ENCODE peak calls at places on chromosomes 7 and 10, in five cellular contexts. Y, G, X, P and Q are unnamed samples.

GRCh38 chr10:48551796-48552591 is 52.9 kb downstream of the ARHGAP22 start:
- DNase-seq in P (no peak), Y (peak), X (no peak), G (peak), Q (peak)

GRCh38 chr10:30784896-30785605 is 155.5 kb upstream of the LYZL2 start:
- DNase-seq in G (peak), P (no peak), X (peak), Y (no peak), Q (peak)

GRCh38 chr10:77726732-77727131 is 89.1 kb upstream of the KCNMA1 start:
- DNase-seq in P (no peak), G (no peak), Y (no peak), X (no peak), Q (no peak)

GRCh38 chr10:79246209-79246581 is 101.1 kb upstream of the PPIF start:
- DNase-seq in G (peak), X (peak), P (no peak), Y (no peak), Q (no peak)

GRCh38 chr10:112151640-112152039 is 31.9 kb downstream of the GPAM start:
- DNase-seq in X (no peak), G (no peak), Y (no peak), P (no peak), Q (no peak)

GRCh38 chr10:119303886-119304285 is 96.5 kb downstream of the GRK5 start:
- DNase-seq in P (no peak), Y (no peak), G (no peak), X (peak), Q (no peak)

GRCh38 chr7:131224996-131225395 is 102.7 kb upstream of the MKLN1 start:
- DNase-seq in G (no peak), Y (no peak), P (no peak), X (no peak), Q (no peak)

GRCh38 chr7:7408001-7408770 is 127.5 kb downstream of the COL28A1 start:
- DNase-seq in P (no peak), Y (no peak), G (no peak), X (peak), Q (no peak)

GRCh38 chr7:94374231-94374630 is 20.5 kb upstream of the COL1A2 start:
- DNase-seq in X (peak), P (no peak), Y (no peak), G (no peak), Q (no peak)

GRCh38 chr7:28405662-28406061 is 6.7 kb upstream of the CREB5 start:
- DNase-seq in P (peak), X (no peak), Y (no peak), G (no peak), Q (no peak)

GRCh38 chr10:79149662-79150443 is 81.1 kb downstream of the ZMIZ1 start:
- DNase-seq in Y (no peak), P (no peak), G (peak), X (peak), Q (peak)

GRCh38 chr7:121960678-121961461 is 87.9 kb downstream of the PTPRZ1 start:
- DNase-seq in Y (no peak), P (no peak), X (no peak), G (no peak), Q (no peak)

GRCh38 chr10:17201165-17202013 is at the start of gene TRDMT1:
- DNase-seq in P (no peak), Y (peak), G (peak), X (peak), Q (peak)

GRCh38 chr7:92133737-92134270 is 473 bp downstream of the CYP51A1 start:
- DNase-seq in P (no peak), Y (peak), G (peak), X (peak), Q (peak)

GRCh38 chr10:30425336-30426075 is 8.5 kb upstream of the MAP3K8 start:
- DNase-seq in G (no peak), P (no peak), X (no peak), Y (no peak), Q (no peak)

GRCh38 chr7:157150825-157151412 is 12.2 kb downstream of the UBE3C start:
- DNase-seq in G (no peak), X (no peak), P (no peak), Y (no peak), Q (peak)

GRCh38 chr7:27210441-27211083 is 10.7 kb upstream of the HOXA13 start:
- DNase-seq in P (no peak), Y (no peak), G (peak), X (no peak), Q (peak)

GRCh38 chr10:27547047-27547446 is 42.9 kb downstream of the RAB18 start:
- DNase-seq in Y (no peak), X (no peak), G (no peak), P (no peak), Q (no peak)
- H3K4me3 ChIP-seq in Y (no peak), X (no peak), G (no peak), P (no peak), Q (no peak)

DNA sequence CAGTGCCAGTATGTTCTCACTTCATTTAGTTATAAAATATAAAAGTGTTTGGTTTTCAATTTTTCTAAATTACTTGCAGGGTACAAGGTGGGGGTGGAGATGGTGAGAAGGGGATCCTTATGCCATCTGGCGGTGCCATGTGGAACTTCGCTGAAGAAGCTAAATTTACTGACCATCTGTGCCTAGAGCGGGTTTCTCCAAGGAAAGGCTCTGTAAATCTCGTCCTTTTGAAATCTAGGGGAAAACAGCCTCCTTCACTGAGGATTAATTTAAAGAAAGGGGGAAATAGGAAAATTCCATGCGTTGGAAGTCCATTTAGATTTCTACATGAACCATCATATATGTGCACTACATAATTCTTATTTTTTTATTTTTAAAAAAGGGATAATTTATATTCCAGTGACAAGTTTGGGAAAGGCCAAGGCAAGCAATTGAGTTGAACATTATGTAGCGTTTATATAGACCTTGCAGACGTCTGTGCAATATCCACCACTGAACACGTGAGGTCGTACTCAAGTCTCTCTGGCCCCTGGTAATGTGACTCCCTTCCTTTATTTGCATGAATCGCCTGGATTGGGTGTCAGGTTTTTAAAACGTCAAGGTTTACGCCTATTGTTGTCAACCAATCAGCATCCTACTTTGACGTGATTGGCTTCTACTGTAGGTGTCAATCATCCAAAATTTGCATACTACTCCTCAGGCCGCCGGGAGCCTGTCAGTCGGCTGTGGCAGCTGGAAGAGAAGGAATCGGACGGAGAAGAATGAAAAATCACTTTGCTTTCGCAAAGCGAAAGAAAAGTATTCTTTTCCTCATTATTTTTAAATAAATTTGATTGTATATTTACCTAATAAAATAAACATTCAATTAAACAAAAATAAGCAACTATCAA is 297.1 kb upstream of the NFE2L3 start:
- DNase-seq in P (peak), Y (peak), G (peak), X (no peak), Q (peak)
- H3K4me3 ChIP-seq in P (peak), Y (no peak), G (no peak), X (no peak), Q (peak)

GRCh38 chr10:22629126-22629525 is 85.3 kb downstream of the PIP4K2A start:
- DNase-seq in Y (no peak), X (no peak), P (no peak), G (no peak), Q (no peak)

GRCh38 chr10:22629843-22630228 is 84.5 kb downstream of the PIP4K2A start:
- DNase-seq in Y (no peak), P (no peak), G (peak), X (no peak), Q (no peak)

GRCh38 chr10:22630229-22631174 is 83.9 kb downstream of the PIP4K2A start:
- DNase-seq in X (no peak), Y (peak), G (peak), P (peak), Q (peak)

GRCh38 chr10:22626784-22627183 is 87.6 kb downstream of the PIP4K2A start:
- DNase-seq in X (no peak), G (no peak), P (no peak), Y (no peak), Q (no peak)

GRCh38 chr10:22628309-22628708 is 86.1 kb downstream of the PIP4K2A start:
- DNase-seq in G (no peak), Y (no peak), X (no peak), P (no peak), Q (no peak)
- H3K4me3 ChIP-seq in G (no peak), Y (no peak), X (no peak), P (no peak), Q (no peak)

GRCh38 chr7:33904680-33905388 is 505 bp upstream of the BMPER start:
- DNase-seq in X (peak), Y (no peak), P (no peak), G (peak), Q (no peak)
- H3K4me3 ChIP-seq in X (peak), Y (peak), P (peak), G (no peak), Q (no peak)

DNA sequence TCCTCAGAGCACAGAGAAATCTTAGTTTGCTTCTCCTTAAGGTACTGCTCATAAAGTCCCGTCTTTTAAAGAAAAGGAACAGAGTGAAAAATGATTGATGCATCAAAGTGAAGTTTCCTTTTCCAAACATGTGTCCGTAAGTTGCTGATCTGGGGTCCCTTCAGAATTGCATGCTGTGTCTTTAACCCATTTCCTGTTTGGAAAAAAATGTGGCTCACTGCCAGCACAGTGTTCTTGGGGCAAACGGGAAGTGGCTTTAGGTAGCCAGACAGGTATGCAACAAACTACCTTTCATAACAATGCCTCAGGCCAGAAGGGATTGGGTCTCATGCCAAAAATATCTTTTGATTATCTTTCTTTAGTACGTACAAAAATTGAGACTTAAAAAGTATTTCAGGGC is 50.9 kb downstream of the TFAM start:
- DNase-seq in X (no peak), G (no peak), Y (no peak), P (peak), Q (peak)
- H3K4me3 ChIP-seq in X (no peak), G (no peak), Y (no peak), P (no peak), Q (no peak)

GRCh38 chr7:50142421-50143113 is 49.5 kb upstream of the ZPBP start:
- DNase-seq in Y (peak), X (no peak), G (peak), P (no peak), Q (peak)

GRCh38 chr7:50140688-50141087 is 47.6 kb upstream of the ZPBP start:
- DNase-seq in Y (no peak), X (no peak), G (no peak), P (no peak), Q (no peak)

GRCh38 chr7:50141854-50142253 is 48.8 kb upstream of the ZPBP start:
- DNase-seq in X (no peak), Y (no peak), G (no peak), P (no peak), Q (no peak)

GRCh38 chr7:50145801-50146338 is 52.8 kb upstream of the ZPBP start:
- DNase-seq in X (no peak), Y (no peak), P (no peak), G (peak), Q (no peak)

DNA sequence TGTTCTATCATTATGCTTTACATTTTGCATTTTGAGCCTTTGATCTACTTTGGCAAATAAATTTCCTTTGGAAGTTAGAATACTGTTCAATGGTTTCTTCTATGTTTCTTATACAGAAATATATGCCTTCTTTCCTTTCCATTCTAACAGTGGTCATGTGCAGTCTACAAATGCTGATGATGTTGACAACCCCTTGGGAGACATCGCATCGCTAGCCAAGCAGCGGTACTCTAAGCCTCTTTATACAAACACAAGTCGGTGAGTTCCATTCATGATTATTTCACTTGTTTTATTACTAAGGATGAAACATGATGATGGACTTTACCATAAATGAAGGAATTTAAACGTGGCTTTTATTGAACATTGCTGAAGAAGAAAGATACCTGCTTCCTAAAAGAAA is 48.1 kb upstream of the ZPBP start:
- DNase-seq in G (no peak), X (no peak), P (no peak), Y (no peak), Q (no peak)
- H3K4me3 ChIP-seq in G (no peak), X (no peak), P (no peak), Y (no peak), Q (no peak)

DNA sequence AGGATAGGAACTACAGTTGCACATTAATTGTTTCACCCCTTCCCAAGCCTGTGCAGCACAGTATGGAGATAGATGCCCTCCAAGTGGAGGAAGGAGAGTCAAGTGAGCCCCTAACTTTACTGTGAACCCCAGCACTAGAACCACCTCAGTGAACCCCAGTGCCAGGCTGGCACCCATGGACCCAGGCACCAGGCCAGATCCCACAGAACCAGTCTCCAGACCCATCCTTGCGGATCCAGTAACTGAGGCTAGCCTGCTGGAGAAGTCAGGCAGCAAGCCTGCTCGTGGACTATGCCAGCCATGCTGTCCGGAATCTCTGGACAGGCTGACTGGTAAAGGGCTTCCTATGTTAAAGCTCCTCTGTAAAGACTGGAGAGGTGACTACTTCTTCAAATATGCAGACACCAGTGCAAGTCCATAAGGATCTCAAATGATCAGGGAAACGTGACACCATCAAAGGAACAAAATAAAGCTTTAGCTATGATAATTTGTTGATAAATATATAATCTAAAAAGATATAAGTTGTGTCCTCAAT is 27.7 kb downstream of the SHOC2 start:
- DNase-seq in G (no peak), P (no peak), X (no peak), Y (no peak), Q (no peak)
- H3K4me3 ChIP-seq in G (no peak), P (no peak), X (no peak), Y (no peak), Q (no peak)

GRCh38 chr10:99843310-99843709 is 60.9 kb downstream of the ABCC2 start:
- DNase-seq in G (no peak), Y (no peak), P (no peak), X (no peak), Q (no peak)

GRCh38 chr10:99844433-99844955 is 62.1 kb downstream of the ABCC2 start:
- DNase-seq in Y (no peak), X (no peak), P (no peak), G (no peak), Q (no peak)

GRCh38 chr10:99849057-99849456 is 66.6 kb downstream of the ABCC2 start:
- DNase-seq in P (no peak), X (no peak), Y (no peak), G (no peak), Q (no peak)

GRCh38 chr10:99849525-99849924 is 67.1 kb downstream of the ABCC2 start:
- DNase-seq in P (no peak), X (no peak), Y (no peak), G (no peak), Q (no peak)

DNA sequence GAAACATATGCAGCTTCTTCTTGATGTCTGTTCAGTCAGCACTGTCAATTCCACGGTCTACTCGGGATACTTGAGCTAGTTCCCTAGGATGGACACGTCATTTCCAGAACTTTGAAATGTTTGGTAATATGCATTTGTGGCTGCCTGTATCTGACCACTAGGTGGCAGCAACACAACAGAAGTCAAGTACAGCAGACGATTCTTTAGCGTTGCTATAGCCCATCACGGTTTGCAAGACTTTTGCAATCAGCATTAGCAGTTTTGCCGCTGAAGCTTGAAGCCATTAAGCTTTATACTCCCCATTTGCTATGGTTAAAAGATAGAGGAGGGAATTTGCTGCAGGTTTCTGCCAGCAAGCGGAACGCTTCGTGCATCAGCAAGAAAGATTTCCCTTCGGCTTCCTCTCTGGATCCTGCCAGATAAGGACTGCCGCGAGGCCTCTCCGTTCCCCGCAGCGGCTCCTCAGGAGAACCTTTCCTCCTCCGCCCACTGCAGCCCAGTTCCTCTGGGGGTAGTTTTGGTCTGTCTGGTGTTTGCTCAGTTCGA is 63.5 kb downstream of the ABCC2 start:
- DNase-seq in G (peak), P (peak), X (peak), Y (peak), Q (peak)
- H3K4me3 ChIP-seq in G (no peak), P (no peak), X (peak), Y (no peak), Q (no peak)

DNA sequence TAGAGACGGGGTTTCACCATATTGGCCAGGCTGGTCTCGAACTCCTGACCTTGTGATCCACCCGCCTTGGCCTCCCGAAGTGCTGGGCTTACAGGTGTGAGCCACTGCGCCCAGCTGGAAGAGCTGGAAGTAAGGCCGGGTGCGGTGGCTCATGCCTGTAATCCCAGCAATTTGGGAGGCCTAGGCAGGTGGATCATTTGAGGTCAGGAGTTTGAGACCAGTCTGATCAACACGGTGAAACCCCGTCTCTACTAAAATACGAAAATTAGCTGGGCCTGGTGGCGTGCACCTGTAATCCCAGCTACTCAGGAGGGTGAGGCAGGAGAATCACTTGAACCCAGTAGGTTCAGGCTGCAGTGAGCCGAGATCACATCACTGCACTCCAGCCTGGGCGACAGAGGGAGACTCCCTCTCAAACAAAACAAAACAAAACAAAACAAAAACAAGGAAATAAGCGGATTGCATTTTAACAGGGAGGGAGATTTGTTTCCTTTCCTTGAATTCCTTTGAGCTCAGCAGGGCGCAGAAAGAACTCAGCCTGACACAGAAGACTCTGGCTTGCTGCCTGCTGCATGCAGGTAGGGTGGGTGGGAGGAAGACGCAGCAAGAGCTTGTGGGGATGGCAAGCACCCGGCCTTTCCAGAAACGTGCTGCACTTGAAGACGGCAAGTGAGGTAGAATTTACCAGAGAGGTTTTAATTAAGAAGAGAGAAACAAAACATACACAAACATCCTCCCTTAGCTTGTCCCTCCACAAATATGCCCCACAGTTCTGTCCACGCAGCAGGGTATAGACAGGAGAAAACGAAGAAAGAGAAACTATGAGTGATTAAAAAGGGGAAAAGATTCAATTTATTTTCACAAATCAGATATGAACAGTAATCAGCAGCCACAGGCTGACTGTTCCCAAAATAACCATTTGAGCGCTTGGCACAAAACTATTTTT is 148.0 kb downstream of the RNF216 start:
- DNase-seq in P (no peak), X (no peak), G (no peak), Y (no peak), Q (no peak)
- H3K4me3 ChIP-seq in P (no peak), X (no peak), G (no peak), Y (no peak), Q (no peak)

GRCh38 chr7:106069471-106070200 is 42.5 kb downstream of the SYPL1 start:
- DNase-seq in G (peak), P (no peak), Y (no peak), X (no peak), Q (no peak)

GRCh38 chr7:106071356-106071998 is 40.6 kb downstream of the SYPL1 start:
- DNase-seq in Y (peak), G (peak), P (no peak), X (peak), Q (peak)

GRCh38 chr7:106071999-106072714 is 40.0 kb downstream of the SYPL1 start:
- DNase-seq in X (peak), G (no peak), Y (no peak), P (no peak), Q (no peak)

GRCh38 chr7:106070201-106070551 is 41.9 kb downstream of the SYPL1 start:
- DNase-seq in P (no peak), X (peak), Y (no peak), G (no peak), Q (no peak)

GRCh38 chr7:106070567-106071254 is 41.4 kb downstream of the SYPL1 start:
- DNase-seq in P (no peak), G (no peak), X (no peak), Y (no peak), Q (no peak)
- H3K4me3 ChIP-seq in P (no peak), G (peak), X (no peak), Y (no peak), Q (peak)